ENCODE peak calls at places on chromosomes 12 and 14, in eight cellular contexts. R is transverse colon, S is HFF-Myc, W is esophagus squamous epithelium, L is prostate gland, P is GM12865, V is brain microvascular endothelial cell, E is ovary. O is an unnamed sample.

GRCh38 chr12:116892318-116892717 is 11.1 kb upstream of the HRK start:
- DNase-seq in R (no peak), S (no peak), W (no peak), L (no peak), P (no peak), V (no peak), E (no peak), O (no peak)

GRCh38 chr14:56135001-56135400 is 16.8 kb downstream of the PELI2 start:
- DNase-seq in R (no peak), S (no peak), W (no peak), L (no peak), P (no peak), V (no peak), E (no peak), O (no peak)

GRCh38 chr12:42705863-42706262 is 116.3 kb upstream of the PRICKLE1 start:
- DNase-seq in R (peak; percentile 45), S (peak; percentile 56), W (no peak), L (no peak), P (no peak), V (peak; percentile 84), E (peak; percentile 90), O (peak; percentile 26)

GRCh38 chr12:110741371-110741770 is 1.3 kb downstream of the PPP1CC start:
- DNase-seq in R (no peak), S (no peak), W (no peak), L (no peak), P (peak; percentile 42), V (no peak), E (no peak), O (peak; percentile 40)

GRCh38 chr12:96238336-96239031 is 44.3 kb downstream of the ELK3 start:
- DNase-seq in R (no peak), S (no peak), W (no peak), L (no peak), P (no peak), V (no peak), E (no peak), O (no peak)

GRCh38 chr12:75814856-75815754 is 216.5 kb downstream of the PHLDA1 start:
- DNase-seq in R (no peak), S (peak; percentile 98), W (no peak), L (no peak), P (peak; percentile 21), V (peak; percentile 95), E (no peak), O (no peak)

GRCh38 chr12:123100882-123101281 is 50.0 kb downstream of the PITPNM2 start:
- DNase-seq in R (no peak), S (no peak), W (no peak), L (no peak), P (no peak), V (no peak), E (no peak), O (no peak)

GRCh38 chr12:34126239-34126641 is 103.9 kb downstream of the ALG10 start:
- DNase-seq in R (no peak), S (no peak), W (no peak), L (no peak), P (no peak), V (no peak), E (no peak), O (no peak)

GRCh38 chr14:101120636-101121398 is 217.3 kb upstream of the RTL1 start:
- DNase-seq in R (peak; percentile 37), S (no peak), W (no peak), L (peak; percentile 2), P (no peak), V (no peak), E (no peak), O (peak; percentile 28)

GRCh38 chr12:75623631-75624118 is 112.3 kb upstream of the KRR1 start:
- DNase-seq in R (no peak), S (peak; percentile 21), W (no peak), L (no peak), P (no peak), V (peak; percentile 40), E (no peak), O (no peak)

GRCh38 chr14:32300146-32300545 is 29.0 kb upstream of the AKAP6 start:
- DNase-seq in R (no peak), S (no peak), W (no peak), L (no peak), P (no peak), V (no peak), E (no peak), O (no peak)

GRCh38 chr12:115232455-115233156 is 548.6 kb upstream of the TBX3 start:
- DNase-seq in R (no peak), S (no peak), W (no peak), L (no peak), P (no peak), V (peak; percentile 85), E (no peak), O (no peak)

GRCh38 chr12:63826002-63826585 is 18.4 kb upstream of the SRGAP1 start:
- DNase-seq in R (no peak), S (peak; percentile 63), W (no peak), L (no peak), P (peak; percentile 55), V (peak; percentile 41), E (no peak), O (no peak)

GRCh38 chr14:21860172-21860571 is 186.6 kb upstream of the OR4E1 start:
- DNase-seq in R (no peak), S (no peak), W (no peak), L (no peak), P (peak; percentile 41), V (peak; percentile 55), E (no peak), O (no peak)

GRCh38 chr14:76844223-76844622 is 18.0 kb downstream of the LRRC74A start:
- DNase-seq in R (peak; percentile 31), S (peak; percentile 14), W (no peak), L (no peak), P (peak; percentile 26), V (peak; percentile 20), E (no peak), O (peak; percentile 38)

GRCh38 chr14:101889898-101890297 is 74.5 kb upstream of the DYNC1H1 start:
- DNase-seq in R (peak; percentile 5), S (no peak), W (no peak), L (no peak), P (peak; percentile 22), V (no peak), E (no peak), O (no peak)

GRCh38 chr12:49069507-49070346 is at the start of gene RHEBL1:
- DNase-seq in R (peak; percentile 99), S (peak; percentile 88), W (peak; percentile 94), L (peak; percentile 98), P (peak; percentile 99), V (peak; percentile 98), E (peak; percentile 97), O (peak; percentile 99)
- TF ChIP-seq CTCF in R (no peak), S (no peak), W (no peak), L (no peak), P (peak; percentile 30), V (no peak), E (no peak), O (no peak)

DNA sequence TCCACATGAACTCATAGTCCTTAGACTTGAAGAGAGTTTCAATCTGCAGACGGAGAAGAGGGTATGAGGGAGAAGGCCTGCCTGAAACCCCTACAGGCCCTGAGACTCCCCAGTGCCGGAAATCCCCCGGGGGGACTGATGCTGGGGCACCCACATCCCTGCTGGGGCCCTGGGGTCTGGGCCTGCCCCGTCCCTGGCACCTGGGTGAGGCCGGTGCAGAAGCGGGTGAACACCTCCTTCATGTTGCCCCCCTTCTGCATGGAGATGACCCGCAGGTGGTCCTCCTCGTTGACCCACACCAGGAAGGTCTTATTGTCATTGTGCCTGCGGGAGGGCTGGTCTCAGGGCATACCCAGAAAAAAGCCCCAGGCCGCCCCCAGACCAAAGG is 2.4 kb downstream of the CKB start:
- DNase-seq in R (no peak), S (no peak), W (no peak), L (no peak), P (no peak), V (no peak), E (no peak), O (no peak)
- H3K4me3 ChIP-seq in R (no peak overlapping the region), S (no peak overlapping the region), W (peak overlapping the region; percentile 70), L (peak overlapping the region; percentile 49), P (no peak overlapping the region), V (no peak overlapping the region), E (no peak overlapping the region), O (peak overlapping the region; percentile 52)

DNA sequence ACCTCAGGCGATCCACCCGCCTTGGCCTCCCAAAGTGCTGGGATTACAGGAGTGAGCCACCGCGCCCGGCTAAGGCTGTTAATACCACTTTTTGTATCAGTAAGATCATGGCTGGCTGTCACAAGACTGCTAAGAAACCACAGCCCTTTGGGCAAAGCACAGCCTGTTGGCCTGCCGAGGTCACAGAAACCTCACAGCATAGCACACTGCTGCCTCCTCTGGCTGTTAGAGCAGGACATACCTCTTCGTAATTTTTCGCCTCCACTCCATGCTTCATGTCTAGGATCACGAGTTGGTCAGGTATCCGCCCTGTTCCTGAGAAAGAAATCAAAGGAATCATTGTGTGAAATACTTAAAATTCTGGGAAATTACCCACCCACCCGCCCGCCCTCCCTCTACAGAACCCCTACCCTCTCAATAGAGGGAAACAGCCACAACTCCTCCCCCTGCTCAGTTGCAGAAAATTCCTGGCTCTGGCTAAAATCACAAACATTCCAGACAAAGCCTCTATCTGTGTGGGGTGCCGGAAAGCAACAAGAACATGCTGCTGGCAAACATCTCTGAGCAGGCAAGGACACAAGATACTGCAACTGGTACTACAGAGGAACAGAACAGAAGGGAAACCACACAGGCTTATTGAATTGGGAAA is 20.7 kb upstream of the NEK9 start:
- DNase-seq in R (peak; percentile 53), S (no peak), W (no peak), L (peak; percentile 67), P (no peak), V (peak; percentile 90), E (peak; percentile 72), O (no peak)
- TF ChIP-seq CTCF in R (peak; percentile 31), S (peak; percentile 34), W (no peak), L (no peak), P (no peak), V (peak; percentile 81), E (peak; percentile 61), O (peak; percentile 7)

GRCh38 chr12:92991134-92991533 is 62.0 kb upstream of the EEA1 start:
- DNase-seq in R (no peak), S (no peak), W (no peak), L (no peak), P (no peak), V (no peak), E (no peak), O (no peak)

GRCh38 chr12:92995258-92995905 is 66.3 kb upstream of the EEA1 start:
- DNase-seq in R (no peak), S (no peak), W (no peak), L (no peak), P (peak; percentile 88), V (no peak), E (no peak), O (no peak)

GRCh38 chr12:92992041-92992440 is 62.9 kb upstream of the EEA1 start:
- DNase-seq in R (no peak), S (no peak), W (no peak), L (no peak), P (no peak), V (no peak), E (no peak), O (no peak)

GRCh38 chr12:92989715-92990484 is 60.8 kb upstream of the EEA1 start:
- DNase-seq in R (no peak), S (no peak), W (no peak), L (no peak), P (peak; percentile 81), V (no peak), E (no peak), O (no peak)

DNA sequence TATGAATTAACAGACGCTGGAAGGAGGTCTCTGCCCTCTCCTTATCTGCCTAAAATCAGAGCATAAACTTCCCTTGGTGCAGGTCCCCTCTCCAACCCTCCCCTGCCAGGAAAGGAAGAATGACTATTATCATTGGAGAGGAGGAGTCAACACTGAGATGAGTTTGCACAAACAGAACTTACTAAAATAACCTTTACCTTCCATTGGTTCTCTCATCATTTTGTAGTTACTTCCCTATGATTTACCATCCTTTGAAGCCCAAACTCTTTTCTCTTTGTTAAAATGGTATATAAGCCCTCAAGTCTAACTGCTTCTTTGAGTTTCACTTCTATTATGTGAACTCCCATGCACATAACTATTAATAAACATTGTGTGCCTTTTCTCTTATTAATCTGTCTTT is 64.2 kb upstream of the EEA1 start:
- DNase-seq in R (no peak), S (no peak), W (no peak), L (no peak), P (no peak), V (no peak), E (no peak), O (no peak)
- H3K4me3 ChIP-seq in R (no peak overlapping the region), S (no peak overlapping the region), W (no peak overlapping the region), L (no peak overlapping the region), P (peak overlapping the region; percentile 56), V (no peak overlapping the region), E (no peak overlapping the region), O (no peak overlapping the region)

O was measured in mucosa of descending colon.